ENCODE peak calls at places on chromosome 11, in ten cellular contexts. One of them, this sample, is unnamed.

GRCh38 chr11:41479179-41479578 is 19.7 kb upstream of the LRRC4C start:
- DNase-seq in T-helper 1 cell: no peak
- DNase-seq in NCI-H2171 treated with DMSO at 0.1 percent for 48 hours: no peak
- DNase-seq in GM20000: no peak
- DNase-seq in effector memory CD8-positive, alpha-beta T cell: no peak
- DNase-seq in left ventricle myocardium inferior: no peak
- DNase-seq in NCI-H2081: no peak
- DNase-seq in BJ: no peak
- DNase-seq in midbrain: no peak
- DNase-seq in type B pancreatic cell: no peak
- DNase-seq in this sample: no peak

GRCh38 chr11:17014774-17015638 is 792 bp upstream of the PLEKHA7 start:
- DNase-seq in effector memory CD8-positive, alpha-beta T cell: peak
- DNase-seq in midbrain: peak
- DNase-seq in NCI-H2171 treated with DMSO at 0.1 percent for 48 hours: peak
- DNase-seq in NCI-H2081: peak
- DNase-seq in BJ: no peak
- DNase-seq in left ventricle myocardium inferior: no peak
- DNase-seq in T-helper 1 cell: no peak
- DNase-seq in GM20000: peak
- DNase-seq in type B pancreatic cell: peak
- DNase-seq in this sample: no peak

GRCh38 chr11:68312117-68312779 is at the start of gene LRP5:
- DNase-seq in left ventricle myocardium inferior: peak
- DNase-seq in NCI-H2171 treated with DMSO at 0.1 percent for 48 hours: peak
- DNase-seq in GM20000: peak
- DNase-seq in midbrain: no peak
- DNase-seq in effector memory CD8-positive, alpha-beta T cell: no peak
- DNase-seq in NCI-H2081: peak
- DNase-seq in type B pancreatic cell: no peak
- DNase-seq in BJ: no peak
- DNase-seq in T-helper 1 cell: no peak
- DNase-seq in this sample: no peak

GRCh38 chr11:112583246-112583893 is 322.7 kb upstream of the PLET1 start:
- DNase-seq in T-helper 1 cell: no peak
- DNase-seq in NCI-H2171 treated with DMSO at 0.1 percent for 48 hours: no peak
- DNase-seq in NCI-H2081: no peak
- DNase-seq in effector memory CD8-positive, alpha-beta T cell: no peak
- DNase-seq in type B pancreatic cell: no peak
- DNase-seq in GM20000: peak
- DNase-seq in BJ: no peak
- DNase-seq in left ventricle myocardium inferior: no peak
- DNase-seq in midbrain: no peak
- DNase-seq in this sample: no peak

GRCh38 chr11:7353100-7353499 is 101.4 kb downstream of the SYT9 start:
- DNase-seq in type B pancreatic cell: no peak
- DNase-seq in GM20000: peak
- DNase-seq in BJ: no peak
- DNase-seq in NCI-H2171 treated with DMSO at 0.1 percent for 48 hours: peak
- DNase-seq in NCI-H2081: no peak
- DNase-seq in effector memory CD8-positive, alpha-beta T cell: no peak
- DNase-seq in T-helper 1 cell: no peak
- DNase-seq in midbrain: no peak
- DNase-seq in left ventricle myocardium inferior: no peak
- DNase-seq in this sample: no peak

GRCh38 chr11:131036544-131036943 is 120.3 kb upstream of the SNX19 start:
- DNase-seq in type B pancreatic cell: no peak
- DNase-seq in effector memory CD8-positive, alpha-beta T cell: no peak
- DNase-seq in T-helper 1 cell: no peak
- DNase-seq in GM20000: no peak
- DNase-seq in midbrain: no peak
- DNase-seq in NCI-H2171 treated with DMSO at 0.1 percent for 48 hours: no peak
- DNase-seq in NCI-H2081: no peak
- DNase-seq in left ventricle myocardium inferior: no peak
- DNase-seq in BJ: no peak
- DNase-seq in this sample: no peak

GRCh38 chr11:597166-597725 is 18.5 kb downstream of the IRF7 start:
- DNase-seq in NCI-H2171 treated with DMSO at 0.1 percent for 48 hours: no peak
- DNase-seq in effector memory CD8-positive, alpha-beta T cell: no peak
- DNase-seq in NCI-H2081: no peak
- DNase-seq in BJ: no peak
- DNase-seq in T-helper 1 cell: no peak
- DNase-seq in type B pancreatic cell: no peak
- DNase-seq in midbrain: no peak
- DNase-seq in GM20000: no peak
- DNase-seq in left ventricle myocardium inferior: no peak
- DNase-seq in this sample: no peak

GRCh38 chr11:128766687-128767086 is 72.8 kb downstream of the FLI1 start:
- DNase-seq in BJ: no peak
- DNase-seq in midbrain: no peak
- DNase-seq in NCI-H2081: peak
- DNase-seq in NCI-H2171 treated with DMSO at 0.1 percent for 48 hours: no peak
- DNase-seq in GM20000: no peak
- DNase-seq in left ventricle myocardium inferior: peak
- DNase-seq in T-helper 1 cell: no peak
- DNase-seq in effector memory CD8-positive, alpha-beta T cell: no peak
- DNase-seq in type B pancreatic cell: no peak
- DNase-seq in this sample: no peak

GRCh38 chr11:120532511-120533196 is 21.1 kb downstream of the GRIK4 start:
- DNase-seq in BJ: no peak
- DNase-seq in midbrain: no peak
- DNase-seq in T-helper 1 cell: no peak
- DNase-seq in NCI-H2081: no peak
- DNase-seq in type B pancreatic cell: no peak
- DNase-seq in GM20000: no peak
- DNase-seq in left ventricle myocardium inferior: no peak
- DNase-seq in NCI-H2171 treated with DMSO at 0.1 percent for 48 hours: no peak
- DNase-seq in effector memory CD8-positive, alpha-beta T cell: no peak
- DNase-seq in this sample: no peak

GRCh38 chr11:2366733-2367132 is 10.4 kb upstream of the CD81 start:
- DNase-seq in NCI-H2081: no peak
- DNase-seq in type B pancreatic cell: no peak
- DNase-seq in midbrain: peak
- DNase-seq in left ventricle myocardium inferior: no peak
- DNase-seq in BJ: no peak
- DNase-seq in effector memory CD8-positive, alpha-beta T cell: no peak
- DNase-seq in GM20000: no peak
- DNase-seq in T-helper 1 cell: no peak
- DNase-seq in NCI-H2171 treated with DMSO at 0.1 percent for 48 hours: no peak
- DNase-seq in this sample: no peak

GRCh38 chr11:94740083-94740974 is 27.8 kb upstream of the AMOTL1 start:
- DNase-seq in midbrain: peak
- DNase-seq in effector memory CD8-positive, alpha-beta T cell: no peak
- DNase-seq in BJ: no peak
- DNase-seq in NCI-H2081: peak
- DNase-seq in NCI-H2171 treated with DMSO at 0.1 percent for 48 hours: peak
- DNase-seq in left ventricle myocardium inferior: peak
- DNase-seq in GM20000: peak
- DNase-seq in type B pancreatic cell: peak
- DNase-seq in T-helper 1 cell: no peak
- DNase-seq in this sample: peak

GRCh38 chr11:118015385-118015841 is 29.2 kb downstream of the IL10RA start:
- DNase-seq in midbrain: no peak
- DNase-seq in GM20000: no peak
- DNase-seq in left ventricle myocardium inferior: no peak
- DNase-seq in T-helper 1 cell: no peak
- DNase-seq in type B pancreatic cell: no peak
- DNase-seq in BJ: no peak
- DNase-seq in NCI-H2081: no peak
- DNase-seq in NCI-H2171 treated with DMSO at 0.1 percent for 48 hours: no peak
- DNase-seq in effector memory CD8-positive, alpha-beta T cell: no peak
- DNase-seq in this sample: no peak

GRCh38 chr11:35146074-35146521 is 7.1 kb downstream of the CD44 start:
- DNase-seq in NCI-H2081: no peak
- DNase-seq in GM20000: peak
- DNase-seq in left ventricle myocardium inferior: no peak
- DNase-seq in NCI-H2171 treated with DMSO at 0.1 percent for 48 hours: no peak
- DNase-seq in BJ: no peak
- DNase-seq in T-helper 1 cell: peak
- DNase-seq in midbrain: no peak
- DNase-seq in effector memory CD8-positive, alpha-beta T cell: no peak
- DNase-seq in type B pancreatic cell: no peak
- DNase-seq in this sample: no peak

This sample was measured in putamen.